ENCODE peak calls at places on chromosomes 2 and 18, in five cellular contexts. I is midbrain, O is ACHN, A is left kidney, E is SK-N-SH. G is an unnamed sample.

GRCh38 chr2:99608861-99609260 is 119.0 kb upstream of the REV1 start:
- DNase-seq in I (no peak), O (no peak), A (no peak), E (no peak), G (no peak)

GRCh38 chr2:238346539-238346938 is 26.2 kb downstream of the TRAF3IP1 start:
- DNase-seq in I (no peak), O (no peak), A (peak), E (no peak), G (no peak)

GRCh38 chr2:96118698-96119388 is 2.5 kb upstream of the ADRA2B start:
- DNase-seq in I (no peak), O (no peak), A (no peak), E (no peak), G (no peak)

GRCh38 chr18:67639872-67640271 is 123.4 kb upstream of the DSEL start:
- DNase-seq in I (no peak), O (no peak), A (no peak), E (no peak), G (no peak)

GRCh38 chr18:70373062-70373519 is 84.2 kb downstream of the SOCS6 start:
- DNase-seq in I (no peak), O (no peak), A (peak), E (no peak), G (no peak)

GRCh38 chr18:6752200-6752873 is 22.8 kb downstream of the ARHGAP28 start:
- DNase-seq in I (no peak), O (no peak), A (no peak), E (no peak), G (no peak)

GRCh38 chr18:58392336-58393000 is 236.4 kb downstream of the ALPK2 start:
- DNase-seq in I (peak), O (no peak), A (peak), E (no peak), G (no peak)

GRCh38 chr2:230721712-230722111 is 9.1 kb downstream of the CAB39 start:
- DNase-seq in I (no peak), O (no peak), A (no peak), E (no peak), G (no peak)

GRCh38 chr2:102126660-102127059 is 15.9 kb upstream of the IL1R1 start:
- DNase-seq in I (no peak), O (no peak), A (no peak), E (no peak), G (no peak)

GRCh38 chr2:222133897-222134296 is 164.9 kb downstream of the PAX3 start:
- DNase-seq in I (no peak), O (no peak), A (no peak), E (no peak), G (no peak)

GRCh38 chr2:113260930-113261329 is 17.8 kb downstream of the PAX8 start:
- DNase-seq in I (no peak), O (no peak), A (no peak), E (no peak), G (no peak)

GRCh38 chr2:172864182-172864581 is 128.5 kb downstream of the RAPGEF4 start:
- DNase-seq in I (peak), O (peak), A (peak), E (no peak), G (peak)

GRCh38 chr18:52339891-52340371 is at the start of gene DCC:
- DNase-seq in I (peak), O (peak), A (peak), E (peak), G (peak)

GRCh38 chr18:72160504-72161445 is 383.4 kb downstream of the CBLN2 start:
- DNase-seq in I (no peak), O (no peak), A (no peak), E (no peak), G (no peak)

GRCh38 chr2:239275037-239275685 is 125.7 kb downstream of the HDAC4 start:
- DNase-seq in I (peak), O (peak), A (peak), E (peak), G (no peak)

GRCh38 chr2:105052773-105053172 is 14.9 kb downstream of the MRPS9 start:
- DNase-seq in I (no peak), O (no peak), A (no peak), E (no peak), G (no peak)

GRCh38 chr2:187294043-187294442 is 154.0 kb downstream of the CALCRL start:
- DNase-seq in I (no peak), O (no peak), A (no peak), E (no peak), G (no peak)

GRCh38 chr2:205903549-205904129 is 182.3 kb downstream of the INO80D start:
- DNase-seq in I (no peak), O (peak), A (peak), E (peak), G (peak)

GRCh38 chr18:73707035-73707434 is 440.6 kb downstream of the FBXO15 start:
- DNase-seq in I (no peak), O (no peak), A (no peak), E (no peak), G (no peak)

GRCh38 chr2:38076710-38077430 is 919 bp upstream of the CYP1B1 start:
- DNase-seq in I (no peak), O (peak), A (peak), E (peak), G (peak)

GRCh38 chr18:13984080-13984479 is 68.7 kb upstream of the MC2R start:
- DNase-seq in I (no peak), O (no peak), A (no peak), E (no peak), G (no peak)

GRCh38 chr18:59792353-59792752 is 95.1 kb upstream of the CCBE1 start:
- DNase-seq in I (no peak), O (no peak), A (no peak), E (no peak), G (no peak)

GRCh38 chr2:164722604-164723338 is 101.5 kb upstream of the GRB14 start:
- DNase-seq in I (no peak), O (no peak), A (no peak), E (no peak), G (no peak)

GRCh38 chr18:58027341-58027740 is 16.7 kb upstream of the NEDD4L start:
- DNase-seq in I (no peak), O (no peak), A (no peak), E (no peak), G (no peak)

GRCh38 chr18:76234559-76234958 is 260.5 kb downstream of the ZNF516 start:
- DNase-seq in I (peak), O (no peak), A (no peak), E (no peak), G (no peak)

GRCh38 chr2:7945080-7945479 is 736.8 kb upstream of the ID2 start:
- DNase-seq in I (no peak), O (no peak), A (peak), E (no peak), G (no peak)

GRCh38 chr2:198127627-198128026 is 323.2 kb downstream of the PLCL1 start:
- DNase-seq in I (peak), O (peak), A (peak), E (peak), G (peak)

GRCh38 chr18:12703096-12703567 is 290 bp downstream of the PSMG2 start:
- DNase-seq in I (no peak), O (no peak), A (no peak), E (no peak), G (no peak)

GRCh38 chr2:121502246-121502645 is 28.4 kb upstream of the RNU4ATAC start:
- DNase-seq in I (no peak), O (no peak), A (no peak), E (no peak), G (no peak)

GRCh38 chr2:68287580-68288441 is 31.9 kb downstream of the CNRIP1 start:
- DNase-seq in I (peak), O (no peak), A (peak), E (no peak), G (no peak)

GRCh38 chr18:12879840-12880531 is 4.1 kb downstream of the PTPN2 start:
- DNase-seq in I (no peak), O (no peak), A (no peak), E (no peak), G (no peak)

GRCh38 chr2:237692601-237693079 is 65.3 kb downstream of the LRRFIP1 start:
- DNase-seq in I (no peak), O (peak), A (peak), E (peak), G (peak)

GRCh38 chr18:43582120-43582519 is 304.8 kb upstream of the SYT4 start:
- DNase-seq in I (no peak), O (no peak), A (no peak), E (no peak), G (no peak)

GRCh38 chr2:63194175-63194574 is 143.5 kb downstream of the OTX1 start:
- DNase-seq in I (no peak), O (no peak), A (no peak), E (no peak), G (no peak)

GRCh38 chr2:107091163-107091864 is 205.3 kb upstream of the ST6GAL2 start:
- DNase-seq in I (no peak), O (peak), A (no peak), E (no peak), G (no peak)